ENCODE peak calls at places on chromosomes 5 and 9, in four cellular contexts. One of them, this sample, is unnamed.

GRCh38 chr5:77651343-77651742 is 12.8 kb upstream of the OTP start:
- DNase-seq in mesendoderm: no peak
- DNase-seq in IMR-90: no peak
- DNase-seq in H9: no peak
- DNase-seq in this sample: no peak

GRCh38 chr5:65482280-65482726 is 583 bp upstream of the ADAMTS6 start:
- DNase-seq in mesendoderm: no peak
- DNase-seq in H9: no peak
- DNase-seq in IMR-90: peak; percentile 58
- DNase-seq in this sample: peak; percentile 55

GRCh38 chr5:87541668-87542067 is 128.9 kb upstream of the CCNH start:
- DNase-seq in mesendoderm: no peak
- DNase-seq in IMR-90: no peak
- DNase-seq in H9: no peak
- DNase-seq in this sample: no peak

GRCh38 chr9:36939655-36940578 is 94.2 kb downstream of the PAX5 start:
- DNase-seq in IMR-90: no peak
- DNase-seq in H9: peak; percentile 23
- DNase-seq in mesendoderm: no peak
- DNase-seq in this sample: no peak

GRCh38 chr9:129895376-129896268 is 60.4 kb downstream of the USP20 start:
- DNase-seq in IMR-90: no peak
- DNase-seq in mesendoderm: no peak
- DNase-seq in H9: no peak
- DNase-seq in this sample: no peak

GRCh38 chr9:42852133-42852532 is 668.7 kb downstream of the SPATA31A6 start:
- DNase-seq in H9: peak; percentile 80
- DNase-seq in IMR-90: no peak
- DNase-seq in mesendoderm: peak; percentile 71
- DNase-seq in this sample: peak; percentile 2

GRCh38 chr9:86036555-86036954 is 62.8 kb downstream of the GOLM1 start:
- DNase-seq in mesendoderm: no peak
- DNase-seq in IMR-90: no peak
- DNase-seq in H9: no peak
- DNase-seq in this sample: no peak

GRCh38 chr5:91787718-91788117 is 404.6 kb upstream of the ARRDC3 start:
- DNase-seq in IMR-90: no peak
- DNase-seq in H9: no peak
- DNase-seq in mesendoderm: no peak
- DNase-seq in this sample: no peak

GRCh38 chr5:135578685-135579341 is at the start of gene CXCL14:
- DNase-seq in H9: peak; percentile 83
- DNase-seq in mesendoderm: peak; percentile 89
- DNase-seq in IMR-90: peak; percentile 49
- DNase-seq in this sample: peak; percentile 23

GRCh38 chr9:127166651-127167524 is 44.5 kb upstream of the ANGPTL2 start:
- DNase-seq in mesendoderm: no peak
- DNase-seq in IMR-90: peak; percentile 36
- DNase-seq in H9: peak; percentile 25
- DNase-seq in this sample: no peak

GRCh38 chr5:5675511-5675910 is 253.0 kb downstream of the ICE1 start:
- DNase-seq in mesendoderm: no peak
- DNase-seq in IMR-90: no peak
- DNase-seq in H9: no peak
- DNase-seq in this sample: no peak

GRCh38 chr9:120014751-120015235 is 565.2 kb downstream of the CDK5RAP2 start:
- DNase-seq in IMR-90: no peak
- DNase-seq in mesendoderm: no peak
- DNase-seq in H9: no peak
- DNase-seq in this sample: no peak

GRCh38 chr5:74200560-74200959 is 440.0 kb downstream of the ENC1 start:
- DNase-seq in mesendoderm: no peak
- DNase-seq in H9: no peak
- DNase-seq in IMR-90: no peak
- DNase-seq in this sample: no peak

GRCh38 chr5:175098301-175098700 is 345.7 kb downstream of the DRD1 start:
- DNase-seq in mesendoderm: no peak
- DNase-seq in H9: no peak
- DNase-seq in IMR-90: no peak
- DNase-seq in this sample: no peak

GRCh38 chr9:87063246-87063645 is 115.9 kb upstream of the GAS1 start:
- DNase-seq in mesendoderm: no peak
- DNase-seq in IMR-90: no peak
- DNase-seq in H9: no peak
- DNase-seq in this sample: no peak

GRCh38 chr5:132557425-132557805 is 638 bp downstream of the RAD50 start:
- DNase-seq in mesendoderm: peak; percentile 78
- DNase-seq in H9: peak; percentile 63
- DNase-seq in IMR-90: peak; percentile 29
- DNase-seq in this sample: peak; percentile 88

GRCh38 chr5:2320611-2321010 is 430.9 kb downstream of the IRX2 start:
- DNase-seq in mesendoderm: peak; percentile 44
- DNase-seq in IMR-90: no peak
- DNase-seq in H9: no peak
- DNase-seq in this sample: no peak

GRCh38 chr5:128534729-128535128 is 3.3 kb downstream of the FBN2 start:
- DNase-seq in IMR-90: peak; percentile 36
- DNase-seq in mesendoderm: peak; percentile 69
- DNase-seq in H9: no peak
- DNase-seq in this sample: peak; percentile 92

GRCh38 chr5:80619081-80619480 is 35.4 kb upstream of the MSH3 start:
- DNase-seq in IMR-90: no peak
- DNase-seq in mesendoderm: no peak
- DNase-seq in H9: no peak
- DNase-seq in this sample: no peak

GRCh38 chr5:39933061-39933460 is 508.3 kb upstream of the DAB2 start:
- DNase-seq in H9: no peak
- DNase-seq in IMR-90: no peak
- DNase-seq in mesendoderm: no peak
- DNase-seq in this sample: no peak

GRCh38 chr9:69326261-69326660 is 1.2 kb downstream of the ENTREP1 start:
- DNase-seq in IMR-90: no peak
- DNase-seq in mesendoderm: peak; percentile 31
- DNase-seq in H9: no peak
- DNase-seq in this sample: no peak

GRCh38 chr9:124257865-124258764 is at the start of gene NEK6:
- DNase-seq in mesendoderm: no peak
- DNase-seq in H9: no peak
- DNase-seq in IMR-90: peak; percentile 84
- DNase-seq in this sample: peak; percentile 56

GRCh38 chr5:112908854-112909253 is 13.2 kb downstream of the REEP5 start:
- DNase-seq in H9: no peak
- DNase-seq in mesendoderm: no peak
- DNase-seq in IMR-90: no peak
- DNase-seq in this sample: no peak

GRCh38 chr9:110248361-110248760 is 7.9 kb downstream of the TXN start:
- DNase-seq in IMR-90: no peak
- DNase-seq in mesendoderm: no peak
- DNase-seq in H9: no peak
- DNase-seq in this sample: peak; percentile 62

GRCh38 chr5:160269017-160269416 is 39.7 kb downstream of the FABP6 start:
- DNase-seq in mesendoderm: no peak
- DNase-seq in IMR-90: peak; percentile 91
- DNase-seq in H9: no peak
- DNase-seq in this sample: peak; percentile 51

GRCh38 chr9:4175846-4176245 is 124.0 kb downstream of the GLIS3 start:
- DNase-seq in mesendoderm: no peak
- DNase-seq in H9: no peak
- DNase-seq in IMR-90: peak; percentile 20
- DNase-seq in this sample: no peak

GRCh38 chr9:94147776-94148175 is 63.5 kb downstream of the PTPDC1 start:
- DNase-seq in IMR-90: no peak
- DNase-seq in H9: no peak
- DNase-seq in mesendoderm: no peak
- DNase-seq in this sample: no peak

GRCh38 chr5:43711496-43711895 is 108.5 kb downstream of the NNT start:
- DNase-seq in mesendoderm: peak; percentile 76
- DNase-seq in IMR-90: peak; percentile 47
- DNase-seq in H9: no peak
- DNase-seq in this sample: no peak

GRCh38 chr5:90022711-90023053 is 386.9 kb downstream of the CETN3 start:
- DNase-seq in H9: no peak
- DNase-seq in IMR-90: no peak
- DNase-seq in mesendoderm: no peak
- DNase-seq in this sample: no peak

GRCh38 chr5:178825444-178825843 is 34.3 kb upstream of the ZNF354B start:
- DNase-seq in mesendoderm: no peak
- DNase-seq in H9: no peak
- DNase-seq in IMR-90: no peak
- DNase-seq in this sample: no peak

GRCh38 chr9:77142366-77142765 is 35.0 kb upstream of the VPS13A start:
- DNase-seq in mesendoderm: no peak
- DNase-seq in H9: no peak
- DNase-seq in IMR-90: no peak
- DNase-seq in this sample: no peak

DNA sequence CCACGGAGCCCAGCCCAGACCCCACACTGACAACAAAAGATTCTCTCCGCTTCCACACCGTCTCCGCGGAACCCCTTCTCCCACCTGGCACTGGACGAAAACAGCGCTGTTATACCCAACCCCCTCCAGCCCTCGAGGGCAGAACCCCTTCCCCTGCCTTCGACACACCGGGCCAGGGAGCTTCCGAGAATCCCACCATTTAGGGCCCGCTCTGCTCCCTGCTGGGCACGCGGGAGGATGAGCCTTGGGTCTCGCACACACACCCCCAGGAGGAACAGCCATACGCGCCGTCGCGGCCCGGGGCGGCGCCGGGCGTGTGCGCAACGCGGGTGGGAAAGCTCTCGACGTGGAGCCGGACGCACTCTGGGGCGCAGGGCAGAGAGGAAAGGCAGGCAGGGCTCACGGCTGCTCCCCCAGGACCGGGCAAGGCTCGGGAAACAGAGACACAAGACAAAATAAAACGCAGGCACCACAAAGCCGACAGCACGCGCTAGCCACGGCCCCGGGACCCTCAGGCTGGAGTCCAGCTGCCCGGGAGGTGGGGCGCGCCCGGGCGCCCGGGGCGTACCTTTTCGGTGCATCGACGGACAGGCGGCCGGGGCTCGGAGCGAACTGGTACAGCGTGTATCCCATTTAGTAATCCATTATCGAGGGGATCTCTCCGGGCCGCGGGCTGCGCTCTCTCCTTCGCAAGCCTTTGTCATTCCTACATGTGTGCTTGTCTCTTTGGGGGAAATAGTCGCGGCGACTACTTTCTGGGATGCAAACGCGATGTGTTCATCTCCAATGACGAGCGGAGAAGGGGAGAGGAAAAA is 799 bp downstream of the SEMA6A start:
- DNase-seq in H9: no peak
- DNase-seq in mesendoderm: peak; percentile 41
- DNase-seq in IMR-90: no peak
- DNase-seq in this sample: peak; percentile 16
- H2BK5ac ChIP-seq in H9: no peak overlapping the region
- H2BK5ac ChIP-seq in mesendoderm: peak overlapping the region; percentile 86
- H2BK5ac ChIP-seq in IMR-90: no peak overlapping the region
- H2BK5ac ChIP-seq in this sample: peak overlapping the region; percentile 98

DNA sequence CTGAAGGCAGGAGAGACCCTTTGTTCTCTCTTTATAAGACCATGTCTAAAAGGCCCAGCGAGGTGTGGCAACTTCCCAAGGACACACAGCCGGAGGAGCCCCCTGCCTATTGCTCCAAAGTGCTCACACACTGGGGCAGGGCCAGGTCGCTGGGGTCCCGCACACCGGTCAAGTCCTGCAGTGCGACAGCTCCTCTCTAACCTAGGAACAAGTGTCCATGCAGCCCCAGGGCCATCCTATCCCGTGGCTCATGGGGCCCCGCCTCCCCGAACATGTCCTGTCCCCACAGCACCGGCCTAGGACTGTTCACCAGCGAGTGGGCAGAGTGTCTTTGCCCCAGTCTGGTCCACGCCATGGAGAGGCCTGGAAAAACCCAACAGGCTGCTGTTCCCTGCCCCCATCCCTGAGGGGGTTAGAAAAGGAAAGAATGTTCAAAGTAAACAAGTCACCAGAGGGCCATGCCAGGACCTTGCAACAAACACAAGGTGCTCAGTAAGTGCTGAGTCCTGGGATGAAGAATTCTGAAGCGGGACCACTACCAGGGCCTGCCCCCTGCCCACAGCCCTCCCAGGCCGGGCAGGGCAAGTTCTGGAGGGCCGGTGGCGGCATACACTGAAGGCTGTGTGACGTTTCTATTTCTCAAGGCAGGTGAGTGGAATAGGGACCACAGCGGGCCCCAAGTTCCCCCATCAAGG is 958 bp downstream of the NINJ1 start:
- DNase-seq in H9: no peak
- DNase-seq in mesendoderm: peak; percentile 72
- DNase-seq in IMR-90: no peak
- DNase-seq in this sample: peak; percentile 49
- H2AK5ac ChIP-seq in H9: no peak overlapping the region
- H2AK5ac ChIP-seq in mesendoderm: peak overlapping the region; percentile 30
- H2AK5ac ChIP-seq in IMR-90: peak overlapping the region; percentile 93
- H2AK5ac ChIP-seq in this sample: no peak overlapping the region

DNA sequence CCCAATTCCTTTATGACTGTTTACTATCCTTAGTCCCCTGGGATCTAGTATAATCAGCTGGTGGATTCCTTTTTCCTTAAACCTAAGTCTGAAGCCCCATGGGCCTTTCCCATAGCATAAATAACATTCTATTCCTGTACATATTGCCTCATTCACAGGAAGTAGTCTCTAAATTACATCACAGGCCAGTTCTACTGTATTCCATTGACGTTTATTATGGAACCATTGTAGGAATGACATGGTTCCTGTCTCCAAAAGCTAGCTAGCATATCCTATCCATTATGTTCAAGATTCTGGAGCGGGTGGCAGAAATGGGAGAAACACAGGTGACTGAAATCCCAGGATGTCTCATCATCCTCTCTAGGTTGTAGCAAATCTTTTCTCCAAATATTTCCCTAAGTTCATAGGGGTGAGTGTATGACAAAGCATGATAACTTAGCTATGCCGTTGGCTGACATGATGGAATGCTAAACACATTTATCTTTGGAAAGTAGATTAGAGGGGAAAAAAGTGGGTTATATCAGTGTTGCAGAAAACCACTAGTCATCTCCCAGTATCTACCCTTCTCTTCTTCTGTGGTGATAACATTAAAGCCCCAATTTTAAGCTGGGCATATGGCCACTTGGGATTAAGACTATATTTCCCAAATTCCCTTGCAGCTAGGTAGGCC is 140.1 kb downstream of the FGF1 start:
- DNase-seq in mesendoderm: no peak
- DNase-seq in H9: no peak
- DNase-seq in IMR-90: peak; percentile 84
- DNase-seq in this sample: peak; percentile 77
- H3K27ac ChIP-seq in mesendoderm: no peak overlapping the region
- H3K27ac ChIP-seq in H9: no peak overlapping the region
- H3K27ac ChIP-seq in IMR-90: peak overlapping the region; percentile 5
- H3K27ac ChIP-seq in this sample: no peak overlapping the region

GRCh38 chr5:139746691-139747582 is 48.7 kb upstream of the PSD2 start:
- DNase-seq in IMR-90: peak; percentile 46
- DNase-seq in mesendoderm: peak; percentile 81
- DNase-seq in H9: peak; percentile 60
- DNase-seq in this sample: no peak

GRCh38 chr5:139749242-139749641 is 46.4 kb upstream of the PSD2 start:
- DNase-seq in mesendoderm: no peak
- DNase-seq in IMR-90: no peak
- DNase-seq in H9: no peak
- DNase-seq in this sample: no peak

GRCh38 chr5:139745800-139746690 is 49.6 kb upstream of the PSD2 start:
- DNase-seq in H9: peak; percentile 96
- DNase-seq in IMR-90: peak; percentile 67
- DNase-seq in mesendoderm: peak; percentile 98
- DNase-seq in this sample: peak; percentile 48

GRCh38 chr5:139748505-139748826 is 47.1 kb upstream of the PSD2 start:
- DNase-seq in mesendoderm: no peak
- DNase-seq in IMR-90: no peak
- DNase-seq in H9: no peak
- DNase-seq in this sample: no peak

GRCh38 chr5:139747583-139748504 is 47.8 kb upstream of the PSD2 start:
- DNase-seq in H9: peak; percentile 60
- DNase-seq in IMR-90: peak; percentile 81
- DNase-seq in mesendoderm: peak; percentile 65
- DNase-seq in this sample: peak; percentile 18
- H2BK5ac ChIP-seq in H9: no peak overlapping the region
- H2BK5ac ChIP-seq in IMR-90: no peak overlapping the region
- H2BK5ac ChIP-seq in mesendoderm: no peak overlapping the region
- H2BK5ac ChIP-seq in this sample: no peak overlapping the region